ENCODE peak calls at places on chromosomes 16 and 17, in five cellular contexts. I, E, G, H and C are unnamed samples.

GRCh38 chr17:19464033-19465026 is 53.3 kb downstream of the RNF112 start:
- DNase-seq in I (no peak), E (no peak), G (peak), H (no peak), C (no peak)

GRCh38 chr17:64491995-64492394 is 4.9 kb downstream of the POLG2 start:
- DNase-seq in I (no peak), E (peak), G (peak), H (no peak), C (no peak)

GRCh38 chr17:76528156-76528527 is 9.4 kb downstream of the CYGB start:
- DNase-seq in I (no peak), E (no peak), G (peak), H (no peak), C (no peak)

GRCh38 chr16:12413393-12413792 is 390.3 kb downstream of the CPPED1 start:
- DNase-seq in I (no peak), E (no peak), G (no peak), H (no peak), C (no peak)

GRCh38 chr16:80125677-80126076 is 415.1 kb upstream of the DYNLRB2 start:
- DNase-seq in I (no peak), E (no peak), G (no peak), H (no peak), C (no peak)

GRCh38 chr16:80974649-80975376 is 31.9 kb downstream of the CMC2 start:
- DNase-seq in I (no peak), E (no peak), G (no peak), H (no peak), C (peak)

GRCh38 chr17:7745748-7746470 is 28.4 kb downstream of the DNAH2 start:
- DNase-seq in I (no peak), E (peak), G (peak), H (no peak), C (peak)

GRCh38 chr16:24273511-24273910 is 17.4 kb downstream of the CACNG3 start:
- DNase-seq in I (no peak), E (no peak), G (peak), H (no peak), C (peak)

GRCh38 chr17:81735181-81736102 is 23.4 kb downstream of the SLC25A10 start:
- DNase-seq in I (no peak), E (peak), G (peak), H (no peak), C (peak)

GRCh38 chr17:82065193-82065637 is 389 bp downstream of the DUS1L start:
- DNase-seq in I (no peak), E (peak), G (peak), H (no peak), C (peak)

GRCh38 chr17:44216173-44216572 is 3.3 kb downstream of the UBTF start:
- DNase-seq in I (no peak), E (no peak), G (no peak), H (no peak), C (no peak)

GRCh38 chr16:11630230-11631056 is 37.8 kb upstream of the SNN start:
- DNase-seq in I (no peak), E (no peak), G (no peak), H (no peak), C (no peak)

GRCh38 chr16:81635336-81635947 is 143.6 kb upstream of the PLCG2 start:
- DNase-seq in I (no peak), E (no peak), G (no peak), H (no peak), C (no peak)

GRCh38 chr17:22704674-22705073 is 1012.4 kb downstream of the KCNJ18 start:
- DNase-seq in I (no peak), E (no peak), G (no peak), H (no peak), C (no peak)

GRCh38 chr16:27367463-27368357 is 34.3 kb upstream of the IL21R start:
- DNase-seq in I (peak), E (peak), G (peak), H (peak), C (peak)
- H3K4me3 ChIP-seq in I (no peak), E (no peak), G (no peak), H (no peak), C (no peak)

GRCh38 chr17:78357687-78358537 is 2.0 kb downstream of the SOCS3 start:
- DNase-seq in I (no peak), E (peak), G (no peak), H (no peak), C (no peak)

GRCh38 chr17:78357177-78357586 is 2.7 kb downstream of the SOCS3 start:
- DNase-seq in I (no peak), E (peak), G (peak), H (no peak), C (peak)

GRCh38 chr17:78359936-78360370 is at the start of gene SOCS3:
- DNase-seq in I (peak), E (peak), G (peak), H (peak), C (peak)

GRCh38 chr17:78359216-78359935 is 501 bp downstream of the SOCS3 start:
- DNase-seq in I (no peak), E (no peak), G (no peak), H (no peak), C (peak)

GRCh38 chr17:78358538-78359215 is 1.2 kb downstream of the SOCS3 start:
- DNase-seq in I (no peak), E (peak), G (peak), H (no peak), C (peak)
- H3K14ac ChIP-seq in I (peak), E (peak), G (peak), H (no peak), C (peak)

DNA sequence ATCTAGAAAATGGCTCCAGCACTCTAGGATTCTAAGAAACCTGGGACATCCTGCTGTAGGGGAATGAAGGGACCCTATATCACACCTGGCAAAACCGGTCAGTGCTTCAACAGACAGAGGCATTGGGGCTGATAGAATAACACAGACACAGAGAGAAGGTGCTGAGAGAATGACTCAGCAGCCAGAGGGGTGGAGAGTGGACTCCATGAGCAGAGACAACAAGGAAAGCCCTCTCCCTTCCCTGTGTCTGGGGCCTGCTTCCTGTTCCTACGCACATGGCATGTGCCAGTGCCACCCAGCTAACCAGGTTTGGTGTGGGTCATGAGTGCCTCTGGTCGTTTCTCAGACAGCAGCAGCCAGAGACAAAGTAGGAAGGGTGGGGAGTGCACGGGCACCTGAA is 140.3 kb downstream of the CCT6B start:
- DNase-seq in I (no peak), E (no peak), G (no peak), H (no peak), C (no peak)
- H2BK5ac ChIP-seq in I (no peak), E (no peak), G (no peak), H (no peak), C (peak)

GRCh38 chr17:45310380-45311324 is 6.2 kb downstream of the MAP3K14 start:
- DNase-seq in I (no peak), E (no peak), G (no peak), H (no peak), C (no peak)
- H3K4me3 ChIP-seq in I (no peak), E (no peak), G (no peak), H (no peak), C (no peak)

GRCh38 chr16:89973235-89973634 is 24.7 kb downstream of the DEF8 start:
- DNase-seq in I (no peak), E (no peak), G (no peak), H (no peak), C (no peak)

GRCh38 chr16:89973654-89974335 is 25.2 kb downstream of the DEF8 start:
- DNase-seq in I (no peak), E (no peak), G (no peak), H (no peak), C (no peak)

GRCh38 chr16:89972244-89973234 is 24.0 kb downstream of the DEF8 start:
- DNase-seq in I (peak), E (peak), G (peak), H (peak), C (peak)

GRCh38 chr16:89970011-89970410 is 21.5 kb downstream of the DEF8 start:
- DNase-seq in I (no peak), E (no peak), G (no peak), H (no peak), C (no peak)

DNA sequence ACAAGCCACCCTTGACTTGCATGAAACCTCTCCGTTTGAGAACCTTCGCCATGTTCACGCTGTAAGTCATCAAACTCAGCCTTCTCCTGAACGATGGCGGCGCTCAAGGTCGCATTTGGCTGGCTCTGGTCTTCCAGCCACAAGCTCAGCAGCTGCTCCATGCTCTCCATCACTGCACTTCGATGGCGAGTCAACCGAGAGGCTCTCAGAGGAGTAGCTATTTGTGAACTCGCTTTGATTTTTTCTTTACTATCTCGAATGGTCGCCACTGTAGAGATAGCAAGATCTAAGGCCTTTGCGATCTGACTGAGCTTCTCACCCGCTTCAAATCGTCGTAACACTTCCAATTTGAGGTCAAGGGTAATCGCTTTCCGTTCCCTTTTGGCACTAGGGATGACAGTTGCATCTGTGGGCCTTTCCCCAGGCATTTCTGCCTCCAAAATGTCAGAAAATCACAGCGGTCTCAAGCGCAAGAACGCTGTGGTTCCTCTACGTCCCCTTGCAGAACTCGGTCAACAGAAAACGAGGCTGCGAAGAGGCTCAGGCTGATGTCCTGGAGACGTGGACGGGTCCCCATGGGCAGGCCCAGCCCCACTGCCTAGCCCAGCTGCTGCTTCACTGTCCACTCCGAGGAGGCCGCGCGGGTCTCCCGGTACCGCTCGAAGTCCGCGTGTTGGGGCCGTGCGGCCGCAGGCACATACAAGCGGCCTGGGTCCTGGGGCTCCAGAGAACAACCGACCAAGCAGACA is 23.1 kb downstream of the DEF8 start:
- DNase-seq in I (no peak), E (no peak), G (no peak), H (no peak), C (no peak)
- H3K14ac ChIP-seq in I (no peak), E (peak), G (peak), H (no peak), C (peak)

GRCh38 chr17:41549596-41550039 is 21.5 kb upstream of the KRT19 start:
- DNase-seq in I (no peak), E (peak), G (peak), H (no peak), C (no peak)

GRCh38 chr17:41551370-41551769 is 20.5 kb downstream of the KRT9 start:
- DNase-seq in I (no peak), E (peak), G (peak), H (no peak), C (no peak)

GRCh38 chr17:41553987-41554680 is 17.7 kb downstream of the KRT9 start:
- DNase-seq in I (no peak), E (no peak), G (no peak), H (no peak), C (no peak)

GRCh38 chr17:41553176-41553575 is 18.7 kb downstream of the KRT9 start:
- DNase-seq in I (no peak), E (no peak), G (peak), H (no peak), C (no peak)

GRCh38 chr17:41552455-41552854 is 19.4 kb downstream of the KRT9 start:
- DNase-seq in I (no peak), E (no peak), G (no peak), H (no peak), C (no peak)
- H2BK5ac ChIP-seq in I (peak), E (no peak), G (no peak), H (no peak), C (no peak)

DNA sequence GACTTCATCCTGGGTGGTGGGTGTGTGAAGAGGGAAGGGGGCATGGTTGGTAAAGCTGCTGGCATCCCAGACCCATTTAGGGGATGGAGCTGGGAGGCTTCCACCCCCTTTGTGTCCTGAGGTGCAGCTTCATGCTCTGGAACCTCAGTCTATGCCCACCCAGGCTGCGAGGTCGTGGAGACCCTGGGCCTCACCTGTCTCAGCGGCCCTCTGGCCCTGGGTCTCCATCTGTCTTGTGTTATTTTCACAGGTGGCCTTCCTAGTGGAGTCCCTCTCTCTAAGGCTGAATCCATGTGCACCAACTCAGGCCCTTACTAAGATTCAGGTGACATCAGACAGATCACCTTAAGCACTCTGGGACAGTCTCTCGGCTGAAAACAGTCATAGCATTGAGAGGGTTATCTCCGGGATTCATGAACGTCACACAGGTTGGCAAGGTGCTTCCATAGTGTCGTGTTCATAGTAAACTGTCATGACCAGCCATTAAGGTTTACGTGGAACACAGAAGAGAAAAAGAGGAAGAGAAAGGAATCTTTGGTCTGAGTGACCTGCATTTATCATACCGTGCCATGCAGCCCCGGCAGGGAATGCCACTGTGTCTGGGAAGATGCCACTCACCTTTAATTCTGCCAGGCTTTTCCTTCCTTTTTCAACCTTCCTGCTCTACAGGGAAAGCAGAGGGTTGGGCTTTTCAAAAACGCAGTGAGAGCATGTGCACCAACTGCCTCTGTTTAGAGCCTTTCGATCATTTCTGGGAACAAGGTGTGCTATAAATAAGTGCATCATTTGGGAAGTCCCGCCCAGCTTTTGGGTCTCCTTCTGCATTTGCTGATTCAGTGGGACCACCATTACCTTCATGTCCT is 4.5 kb upstream of the FOXL1 start:
- DNase-seq in I (no peak), E (no peak), G (no peak), H (no peak), C (no peak)
- H3K4me3 ChIP-seq in I (no peak), E (no peak), G (no peak), H (no peak), C (no peak)